ENCODE peak calls at places on chromosomes 2 and 18, in eight cellular contexts. B is lung microvascular endothelial cell, V is left lung, E is heart left ventricle, X is left kidney, K is Daoy, G is iris pigment epithelial cell, M is EH. T is an unnamed sample.
A peak's percentile ranks its signal among the peaks of the same experiment; 100 is the strongest.

GRCh38 chr2:122100371-122101150 is 345.1 kb downstream of the TSN start:
- DNase-seq in K (peak; percentile 25), V (no peak), E (no peak), B (peak; percentile 40), G (peak; percentile 29), M (peak; percentile 44), X (no peak), T (peak; percentile 12)

GRCh38 chr2:47771211-47771610 is 11.7 kb upstream of the MSH6 start:
- DNase-seq in B (peak; percentile 91), K (peak; percentile 91), X (peak; percentile 35), V (no peak), G (peak; percentile 99), E (no peak), M (peak; percentile 95), T (peak; percentile 99)

GRCh38 chr2:120350801-120351324 is 4.9 kb downstream of the INHBB start:
- DNase-seq in G (no peak), E (peak; percentile 28), M (no peak), B (no peak), K (no peak), V (peak; percentile 82), X (no peak), T (no peak)

GRCh38 chr2:133110201-133110600 is 440.2 kb upstream of the LYPD1 start:
- DNase-seq in K (no peak), V (no peak), E (no peak), X (no peak), B (no peak), G (no peak), M (no peak), T (no peak)

GRCh38 chr2:229922449-229923386 is at the start of gene FBXO36:
- DNase-seq in G (peak; percentile 87), E (peak; percentile 92), M (peak; percentile 68), K (peak; percentile 87), X (peak; percentile 80), V (peak; percentile 94), B (peak; percentile 63), T (peak; percentile 49)

GRCh38 chr18:54957987-54958386 is 1.3 kb downstream of the CCDC68 start:
- DNase-seq in E (no peak), V (no peak), M (no peak), X (peak; percentile 36), B (peak; percentile 46), K (no peak), G (peak; percentile 85), T (peak; percentile 42)

GRCh38 chr2:205188516-205189138 is 493.7 kb upstream of the NRP2 start:
- DNase-seq in G (peak; percentile 78), K (peak; percentile 11), E (no peak), X (peak; percentile 57), M (peak; percentile 77), B (peak; percentile 48), V (no peak), T (peak; percentile 86)

GRCh38 chr2:109242654-109243331 is 113.8 kb downstream of the SH3RF3 start:
- DNase-seq in V (no peak), B (peak; percentile 92), K (peak; percentile 88), M (peak; percentile 94), E (no peak), G (peak; percentile 85), X (no peak), T (peak; percentile 93)

GRCh38 chr18:69874058-69874457 is 73.6 kb downstream of the CD226 start:
- DNase-seq in V (no peak), M (peak; percentile 14), E (no peak), B (no peak), G (peak; percentile 8), K (peak; percentile 11), X (no peak), T (peak; percentile 77)

GRCh38 chr2:207692206-207693065 is 19.0 kb upstream of the CCNYL1 start:
- DNase-seq in V (no peak), B (peak; percentile 44), X (peak; percentile 49), G (no peak), K (peak; percentile 19), E (no peak), M (peak; percentile 36), T (peak; percentile 27)

GRCh38 chr2:113754989-113755689 is 1.3 kb downstream of the SLC35F5 start:
- DNase-seq in B (peak; percentile 19), E (no peak), K (no peak), X (peak; percentile 34), V (no peak), G (peak; percentile 31), M (peak; percentile 19), T (peak; percentile 23)

GRCh38 chr2:108583903-108584520 is 49.7 kb downstream of the LIMS1 start:
- DNase-seq in V (no peak), B (peak; percentile 86), G (peak; percentile 88), K (peak; percentile 81), E (no peak), M (peak; percentile 84), X (peak; percentile 92), T (peak; percentile 86)

GRCh38 chr2:210524533-210524932 is 31.9 kb upstream of the CPS1 start:
- DNase-seq in M (no peak), B (no peak), X (no peak), K (no peak), E (no peak), V (no peak), G (no peak), T (no peak)

GRCh38 chr2:146984014-146984413 is 860.8 kb upstream of the ACVR2A start:
- DNase-seq in M (no peak), G (no peak), B (no peak), V (no peak), K (no peak), X (no peak), E (no peak), T (no peak)

GRCh38 chr2:54720563-54720962 is 2.9 kb upstream of the EML6 start:
- DNase-seq in G (no peak), B (no peak), K (no peak), V (no peak), X (no peak), M (peak; percentile 24), E (no peak), T (peak; percentile 10)

GRCh38 chr2:100321881-100322820 is at the start of gene LONRF2:
- DNase-seq in E (peak; percentile 73), G (peak; percentile 9), K (peak; percentile 35), B (peak; percentile 24), M (no peak), X (peak; percentile 85), V (peak; percentile 86), T (no peak)

GRCh38 chr2:240197439-240198139 is 57.1 kb upstream of the OTOS start:
- DNase-seq in K (no peak), V (no peak), X (no peak), E (peak; percentile 9), G (no peak), B (no peak), M (no peak), T (no peak)

GRCh38 chr2:86671304-86671981 is 47.8 kb upstream of the RNF103 start:
- DNase-seq in M (no peak), V (no peak), G (peak; percentile 79), B (peak; percentile 46), K (no peak), X (no peak), E (no peak), T (peak; percentile 30)

GRCh38 chr18:250685-251084 is 17.2 kb downstream of the THOC1 start:
- DNase-seq in K (no peak), X (no peak), M (peak; percentile 46), V (no peak), E (no peak), B (peak; percentile 20), G (peak; percentile 73), T (peak; percentile 54)

GRCh38 chr2:135094508-135094907 is 42.4 kb downstream of the RAB3GAP1 start:
- DNase-seq in G (no peak), E (no peak), X (no peak), K (no peak), B (no peak), M (no peak), V (no peak), T (no peak)

GRCh38 chr2:70086278-70086837 is 919 bp upstream of the PCBP1 start:
- DNase-seq in M (peak; percentile 85), K (peak; percentile 70), B (peak; percentile 89), E (peak; percentile 88), V (peak; percentile 89), G (peak; percentile 86), X (peak; percentile 86), T (peak; percentile 83)

GRCh38 chr2:145006957-145007672 is 487.2 kb upstream of the ZEB2 start:
- DNase-seq in X (no peak), V (no peak), G (peak; percentile 89), B (peak; percentile 95), M (peak; percentile 100), K (peak; percentile 95), E (peak; percentile 44), T (peak; percentile 100)

GRCh38 chr2:237218756-237219155 is 133.1 kb downstream of the COPS8 start:
- DNase-seq in M (peak; percentile 62), K (peak; percentile 16), X (no peak), E (no peak), B (no peak), G (no peak), V (no peak), T (peak; percentile 85)

GRCh38 chr2:130393318-130393910 is 37.6 kb downstream of the PTPN18 start:
- DNase-seq in M (peak; percentile 38), E (no peak), G (no peak), V (no peak), K (no peak), B (no peak), X (no peak), T (no peak)

GRCh38 chr2:71100195-71100964 is 29.6 kb downstream of the MCEE start:
- DNase-seq in V (no peak), G (peak; percentile 76), E (no peak), X (peak; percentile 72), K (peak; percentile 66), B (peak; percentile 81), M (peak; percentile 62), T (peak; percentile 72)

T was measured in fibroblast of mammary gland.